ENCODE peak calls at places on chromosomes 5 and 9, in four cellular contexts. One of them, this sample, is unnamed.

GRCh38 chr5:133531634-133532033 is 80.7 kb downstream of the FSTL4 start:
- DNase-seq in dorsolateral prefrontal cortex: no peak
- DNase-seq in lower leg skin: no peak
- DNase-seq in neural crest cell: no peak
- DNase-seq in this sample: no peak

GRCh38 chr5:150503977-150504620 is 3.8 kb upstream of the NDST1 start:
- DNase-seq in dorsolateral prefrontal cortex: peak
- DNase-seq in lower leg skin: no peak
- DNase-seq in neural crest cell: no peak
- DNase-seq in this sample: no peak

GRCh38 chr9:123373941-123374340 is 17.9 kb downstream of the CRB2 start:
- DNase-seq in dorsolateral prefrontal cortex: no peak
- DNase-seq in lower leg skin: no peak
- DNase-seq in neural crest cell: peak
- DNase-seq in this sample: no peak

GRCh38 chr5:56264417-56265025 is 31.4 kb upstream of the ANKRD55 start:
- DNase-seq in dorsolateral prefrontal cortex: no peak
- DNase-seq in lower leg skin: no peak
- DNase-seq in neural crest cell: peak
- DNase-seq in this sample: no peak

GRCh38 chr5:16570121-16570815 is 46.5 kb downstream of the RETREG1 start:
- DNase-seq in dorsolateral prefrontal cortex: no peak
- DNase-seq in lower leg skin: no peak
- DNase-seq in neural crest cell: no peak
- DNase-seq in this sample: no peak

GRCh38 chr5:128920345-128921215 is 44.7 kb upstream of the SLC27A6 start:
- DNase-seq in dorsolateral prefrontal cortex: no peak
- DNase-seq in lower leg skin: no peak
- DNase-seq in neural crest cell: no peak
- DNase-seq in this sample: no peak

GRCh38 chr9:87668222-87668621 is 57.7 kb upstream of the CTSL start:
- DNase-seq in dorsolateral prefrontal cortex: no peak
- DNase-seq in lower leg skin: peak
- DNase-seq in neural crest cell: no peak
- DNase-seq in this sample: no peak

GRCh38 chr5:84383296-84383815 is 1.3 kb downstream of the EDIL3 start:
- DNase-seq in dorsolateral prefrontal cortex: no peak
- DNase-seq in lower leg skin: no peak
- DNase-seq in neural crest cell: peak
- DNase-seq in this sample: no peak

GRCh38 chr5:143146161-143146560 is 257.3 kb downstream of the NR3C1 start:
- DNase-seq in dorsolateral prefrontal cortex: no peak
- DNase-seq in lower leg skin: no peak
- DNase-seq in neural crest cell: no peak
- DNase-seq in this sample: no peak

GRCh38 chr5:81554647-81555046 is 160.7 kb upstream of the ACOT12 start:
- DNase-seq in dorsolateral prefrontal cortex: no peak
- DNase-seq in lower leg skin: no peak
- DNase-seq in neural crest cell: no peak
- DNase-seq in this sample: no peak

GRCh38 chr5:102617187-102617856 is 118.5 kb upstream of the SLCO6A1 start:
- DNase-seq in dorsolateral prefrontal cortex: no peak
- DNase-seq in lower leg skin: no peak
- DNase-seq in neural crest cell: no peak
- DNase-seq in this sample: no peak

GRCh38 chr5:123035950-123036390 is 555 bp downstream of the PPIC start:
- DNase-seq in dorsolateral prefrontal cortex: no peak
- DNase-seq in lower leg skin: peak
- DNase-seq in neural crest cell: peak
- DNase-seq in this sample: no peak

GRCh38 chr9:116154976-116155699 is 1.5 kb downstream of the PAPPA start:
- DNase-seq in dorsolateral prefrontal cortex: no peak
- DNase-seq in lower leg skin: no peak
- DNase-seq in neural crest cell: no peak
- DNase-seq in this sample: no peak

GRCh38 chr5:683619-684481 is 9.3 kb downstream of the TPPP start:
- DNase-seq in dorsolateral prefrontal cortex: peak
- DNase-seq in lower leg skin: peak
- DNase-seq in neural crest cell: no peak
- DNase-seq in this sample: no peak

GRCh38 chr9:20290287-20290686 is 332.0 kb downstream of the MLLT3 start:
- DNase-seq in dorsolateral prefrontal cortex: no peak
- DNase-seq in lower leg skin: no peak
- DNase-seq in neural crest cell: no peak
- DNase-seq in this sample: no peak

GRCh38 chr9:20294351-20294750 is 327.9 kb downstream of the MLLT3 start:
- DNase-seq in dorsolateral prefrontal cortex: no peak
- DNase-seq in lower leg skin: no peak
- DNase-seq in neural crest cell: no peak
- DNase-seq in this sample: no peak

GRCh38 chr9:20289416-20289815 is 332.9 kb downstream of the MLLT3 start:
- DNase-seq in dorsolateral prefrontal cortex: no peak
- DNase-seq in lower leg skin: no peak
- DNase-seq in neural crest cell: no peak
- DNase-seq in this sample: no peak

GRCh38 chr9:20291201-20291600 is 331.1 kb downstream of the MLLT3 start:
- DNase-seq in dorsolateral prefrontal cortex: no peak
- DNase-seq in lower leg skin: no peak
- DNase-seq in neural crest cell: no peak
- DNase-seq in this sample: no peak

GRCh38 chr9:20292002-20292401 is 330.3 kb downstream of the MLLT3 start:
- DNase-seq in dorsolateral prefrontal cortex: no peak
- DNase-seq in lower leg skin: no peak
- DNase-seq in neural crest cell: no peak
- DNase-seq in this sample: no peak
- TF ChIP-seq CTCF in dorsolateral prefrontal cortex: no peak
- TF ChIP-seq CTCF in lower leg skin: no peak
- TF ChIP-seq CTCF in neural crest cell: peak
- TF ChIP-seq CTCF in this sample: no peak

DNA sequence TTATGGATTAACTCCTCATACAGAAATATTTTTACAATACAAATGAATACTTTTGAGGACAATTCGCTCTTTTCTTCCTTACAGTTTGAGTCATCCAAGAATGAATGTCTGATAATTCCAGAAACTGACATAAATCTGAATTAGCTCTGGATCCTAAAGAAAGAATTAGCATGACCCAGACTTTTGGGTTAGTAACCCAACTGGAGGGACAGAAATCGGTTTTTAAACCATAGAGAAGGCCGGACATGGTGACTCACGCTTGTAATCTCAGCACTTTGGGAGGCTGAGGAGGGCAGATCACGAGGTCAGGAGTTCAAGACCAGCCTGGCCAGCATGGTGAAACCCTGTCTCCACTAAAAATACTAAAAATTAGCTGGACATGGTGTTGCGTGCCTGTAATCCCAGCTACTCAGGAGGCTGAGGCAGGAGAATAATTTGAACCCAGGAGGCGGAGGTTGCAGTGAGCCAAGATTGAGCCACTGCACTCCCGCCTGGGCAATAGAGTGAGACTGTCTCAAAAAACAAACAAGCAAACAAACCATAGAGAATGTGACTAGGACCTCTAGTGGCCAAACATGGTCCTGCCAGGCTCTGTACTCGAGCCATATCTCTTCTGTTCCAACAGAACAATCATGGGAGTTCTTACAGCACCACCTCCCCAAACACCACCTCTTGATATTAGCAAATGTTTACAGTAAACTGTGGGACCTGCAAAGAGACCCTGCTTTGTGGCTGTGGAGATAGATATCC is 44.8 kb downstream of the LURAP1L start:
- DNase-seq in dorsolateral prefrontal cortex: no peak
- DNase-seq in lower leg skin: no peak
- DNase-seq in neural crest cell: no peak
- DNase-seq in this sample: peak
- TF ChIP-seq CTCF in dorsolateral prefrontal cortex: peak
- TF ChIP-seq CTCF in lower leg skin: no peak
- TF ChIP-seq CTCF in neural crest cell: peak
- TF ChIP-seq CTCF in this sample: peak

GRCh38 chr5:125346316-125346715 is 599.9 kb upstream of the ZNF608 start:
- DNase-seq in dorsolateral prefrontal cortex: no peak
- DNase-seq in lower leg skin: no peak
- DNase-seq in neural crest cell: no peak
- DNase-seq in this sample: no peak

GRCh38 chr5:125348221-125348692 is 601.8 kb upstream of the ZNF608 start:
- DNase-seq in dorsolateral prefrontal cortex: no peak
- DNase-seq in lower leg skin: no peak
- DNase-seq in neural crest cell: peak
- DNase-seq in this sample: no peak

GRCh38 chr5:125348936-125349335 is 602.5 kb upstream of the ZNF608 start:
- DNase-seq in dorsolateral prefrontal cortex: no peak
- DNase-seq in lower leg skin: no peak
- DNase-seq in neural crest cell: no peak
- DNase-seq in this sample: no peak

GRCh38 chr5:125349432-125349831 is 603.0 kb upstream of the ZNF608 start:
- DNase-seq in dorsolateral prefrontal cortex: no peak
- DNase-seq in lower leg skin: no peak
- DNase-seq in neural crest cell: no peak
- DNase-seq in this sample: no peak
- TF ChIP-seq CTCF in dorsolateral prefrontal cortex: peak
- TF ChIP-seq CTCF in lower leg skin: no peak
- TF ChIP-seq CTCF in neural crest cell: no peak
- TF ChIP-seq CTCF in this sample: no peak

DNA sequence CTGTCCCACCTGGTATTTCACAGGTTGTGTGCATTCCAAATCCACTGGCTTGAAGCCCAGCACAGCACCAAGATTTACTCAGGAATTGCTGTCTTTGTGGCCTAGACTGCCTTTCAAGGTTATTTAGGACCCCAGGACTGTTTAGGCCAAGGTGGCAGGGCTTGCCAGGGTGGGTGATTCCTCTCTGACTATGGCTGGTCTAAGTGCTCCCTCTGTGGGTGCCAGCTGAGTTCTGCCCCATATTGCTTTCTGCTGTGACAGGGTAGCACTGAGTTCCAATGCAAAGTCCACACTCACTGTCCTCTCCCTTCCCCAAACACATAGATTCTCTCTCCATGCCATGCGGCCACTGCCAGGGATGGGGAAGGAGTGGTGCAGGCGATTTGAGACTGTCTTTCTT is 318.2 kb downstream of the EFNA5 start:
- DNase-seq in dorsolateral prefrontal cortex: no peak
- DNase-seq in lower leg skin: no peak
- DNase-seq in neural crest cell: no peak
- DNase-seq in this sample: no peak
- TF ChIP-seq CTCF in dorsolateral prefrontal cortex: no peak
- TF ChIP-seq CTCF in lower leg skin: no peak
- TF ChIP-seq CTCF in neural crest cell: no peak
- TF ChIP-seq CTCF in this sample: no peak

GRCh38 chr5:66171349-66172344 is 27.5 kb downstream of the SREK1 start:
- DNase-seq in dorsolateral prefrontal cortex: no peak
- DNase-seq in lower leg skin: no peak
- DNase-seq in neural crest cell: no peak
- DNase-seq in this sample: no peak
- TF ChIP-seq CTCF in dorsolateral prefrontal cortex: peak
- TF ChIP-seq CTCF in lower leg skin: no peak
- TF ChIP-seq CTCF in neural crest cell: peak
- TF ChIP-seq CTCF in this sample: peak

GRCh38 chr5:167029488-167029887 is 1262.0 kb upstream of the WWC1 start:
- DNase-seq in dorsolateral prefrontal cortex: no peak
- DNase-seq in lower leg skin: no peak
- DNase-seq in neural crest cell: no peak
- DNase-seq in this sample: no peak

GRCh38 chr5:167036585-167036984 is 1254.9 kb upstream of the WWC1 start:
- DNase-seq in dorsolateral prefrontal cortex: no peak
- DNase-seq in lower leg skin: no peak
- DNase-seq in neural crest cell: no peak
- DNase-seq in this sample: no peak

GRCh38 chr5:167030500-167031120 is 1260.8 kb upstream of the WWC1 start:
- DNase-seq in dorsolateral prefrontal cortex: no peak
- DNase-seq in lower leg skin: no peak
- DNase-seq in neural crest cell: peak
- DNase-seq in this sample: no peak
- TF ChIP-seq CTCF in dorsolateral prefrontal cortex: no peak
- TF ChIP-seq CTCF in lower leg skin: no peak
- TF ChIP-seq CTCF in neural crest cell: peak
- TF ChIP-seq CTCF in this sample: peak

DNA sequence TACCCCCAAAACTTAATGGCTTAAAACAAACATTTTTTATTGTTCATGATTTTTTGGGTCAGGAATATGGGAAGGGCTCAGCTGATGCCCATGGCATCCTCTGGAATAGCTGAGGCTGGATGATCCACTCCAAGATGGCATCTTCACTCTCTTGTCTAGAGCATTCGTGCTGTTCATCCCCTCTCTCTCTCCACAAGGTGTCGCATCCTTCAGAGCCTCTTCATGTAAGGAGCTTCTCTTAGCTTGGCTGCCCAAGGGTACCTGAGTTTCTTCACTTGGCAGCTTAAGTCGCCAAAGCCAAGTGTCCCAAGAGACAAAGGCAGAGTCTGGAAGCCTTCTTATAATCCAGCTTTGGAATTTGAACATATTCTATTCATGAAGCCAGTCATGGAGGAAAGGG is 294.7 kb downstream of the CHSY3 start:
- DNase-seq in dorsolateral prefrontal cortex: no peak
- DNase-seq in lower leg skin: no peak
- DNase-seq in neural crest cell: no peak
- DNase-seq in this sample: no peak
- TF ChIP-seq CTCF in dorsolateral prefrontal cortex: no peak
- TF ChIP-seq CTCF in lower leg skin: no peak
- TF ChIP-seq CTCF in neural crest cell: peak
- TF ChIP-seq CTCF in this sample: peak

DNA sequence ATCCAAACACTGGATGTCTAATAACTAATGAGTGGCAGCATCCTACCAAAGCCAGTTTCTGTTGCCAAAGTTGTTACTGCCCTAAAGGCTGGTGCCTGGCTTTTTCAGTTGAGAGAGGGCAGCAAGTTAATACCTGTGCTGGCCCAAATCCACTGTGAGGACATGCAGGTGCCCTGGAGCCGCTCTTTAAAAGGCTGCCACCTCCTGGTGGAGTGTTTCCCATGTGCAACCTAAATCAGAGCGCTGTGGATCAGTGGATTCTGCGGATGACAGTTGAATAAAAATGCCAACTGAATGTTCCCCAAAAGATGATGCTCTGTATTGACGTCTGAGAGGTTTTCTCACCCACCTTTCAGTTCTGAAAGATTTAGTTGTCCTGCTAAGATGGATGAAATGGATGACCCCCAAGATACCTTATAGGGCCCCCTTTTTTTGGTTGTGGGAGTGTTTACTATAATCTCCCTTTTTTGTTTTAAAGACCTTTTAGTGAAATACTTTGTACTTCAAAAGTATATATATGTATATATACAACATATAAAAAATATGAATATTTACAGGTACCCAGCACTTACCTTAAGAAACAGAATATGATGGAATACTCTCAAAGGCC is 146.4 kb downstream of the EGFLAM start:
- DNase-seq in dorsolateral prefrontal cortex: no peak
- DNase-seq in lower leg skin: peak
- DNase-seq in neural crest cell: no peak
- DNase-seq in this sample: no peak
- TF ChIP-seq CTCF in dorsolateral prefrontal cortex: no peak
- TF ChIP-seq CTCF in lower leg skin: no peak
- TF ChIP-seq CTCF in neural crest cell: peak
- TF ChIP-seq CTCF in this sample: peak

This sample was measured in D721Med.